ENCODE peak calls at places on chromosomes 12 and 14, in seven cellular contexts. H is HepG2, A is HCT116, M is H1, J is K562, W is SK-N-SH, S is GM12878. E is an unnamed sample.
A peak's percentile ranks its signal among the peaks of the same experiment; 100 is the strongest.

GRCh38 chr12:51921017-51921725 is 13.9 kb downstream of the ACVRL1 start:
- DNase-seq in J (no peak), W (peak; percentile 38), A (no peak), S (no peak), H (no peak), M (no peak), E (no peak)

GRCh38 chr14:66485910-66486421 is at the start of gene CCDC196:
- DNase-seq in A (no peak), M (no peak), W (no peak), H (no peak), J (no peak), S (no peak), E (no peak)

GRCh38 chr12:65962921-65963883 is 138.9 kb downstream of the HMGA2 start:
- DNase-seq in W (peak; percentile 5), H (no peak), A (peak; percentile 57), S (no peak), M (no peak), J (peak; percentile 36), E (no peak)

GRCh38 chr12:88944403-88944802 is 364.1 kb upstream of the KITLG start:
- DNase-seq in H (peak; percentile 15), J (no peak), A (peak; percentile 71), W (no peak), M (no peak), S (no peak), E (no peak)

GRCh38 chr12:52251367-52252055 is 18.5 kb downstream of the KRT7 start:
- DNase-seq in J (no peak), W (no peak), H (no peak), M (no peak), A (no peak), S (no peak), E (no peak)

GRCh38 chr14:69772082-69773017 is 5.4 kb downstream of the SRSF5 start:
- DNase-seq in M (no peak), S (no peak), H (peak; percentile 45), A (no peak), J (no peak), W (no peak), E (no peak)

GRCh38 chr12:19428261-19428660 is 11.0 kb upstream of the AEBP2 start:
- DNase-seq in A (no peak), J (no peak), S (no peak), M (no peak), H (no peak), W (no peak), E (no peak)

GRCh38 chr12:21607701-21608100 is 3.1 kb upstream of the GYS2 start:
- DNase-seq in J (no peak), A (peak; percentile 12), S (no peak), W (no peak), M (no peak), H (no peak), E (no peak)

GRCh38 chr12:45204757-45205156 is 11.1 kb upstream of the ANO6 start:
- DNase-seq in S (no peak), J (no peak), H (peak; percentile 41), M (no peak), W (no peak), A (no peak), E (no peak)

GRCh38 chr12:45205165-45205825 is 10.6 kb upstream of the ANO6 start:
- DNase-seq in W (no peak), A (no peak), M (no peak), J (no peak), S (peak; percentile 36), H (no peak), E (no peak)

GRCh38 chr12:45212064-45212463 is 3.8 kb upstream of the ANO6 start:
- DNase-seq in W (no peak), S (no peak), A (no peak), M (no peak), J (no peak), H (no peak), E (no peak)

GRCh38 chr12:45209784-45210183 is 6.1 kb upstream of the ANO6 start:
- DNase-seq in W (no peak), J (no peak), M (no peak), S (no peak), H (no peak), A (no peak), E (no peak)

DNA sequence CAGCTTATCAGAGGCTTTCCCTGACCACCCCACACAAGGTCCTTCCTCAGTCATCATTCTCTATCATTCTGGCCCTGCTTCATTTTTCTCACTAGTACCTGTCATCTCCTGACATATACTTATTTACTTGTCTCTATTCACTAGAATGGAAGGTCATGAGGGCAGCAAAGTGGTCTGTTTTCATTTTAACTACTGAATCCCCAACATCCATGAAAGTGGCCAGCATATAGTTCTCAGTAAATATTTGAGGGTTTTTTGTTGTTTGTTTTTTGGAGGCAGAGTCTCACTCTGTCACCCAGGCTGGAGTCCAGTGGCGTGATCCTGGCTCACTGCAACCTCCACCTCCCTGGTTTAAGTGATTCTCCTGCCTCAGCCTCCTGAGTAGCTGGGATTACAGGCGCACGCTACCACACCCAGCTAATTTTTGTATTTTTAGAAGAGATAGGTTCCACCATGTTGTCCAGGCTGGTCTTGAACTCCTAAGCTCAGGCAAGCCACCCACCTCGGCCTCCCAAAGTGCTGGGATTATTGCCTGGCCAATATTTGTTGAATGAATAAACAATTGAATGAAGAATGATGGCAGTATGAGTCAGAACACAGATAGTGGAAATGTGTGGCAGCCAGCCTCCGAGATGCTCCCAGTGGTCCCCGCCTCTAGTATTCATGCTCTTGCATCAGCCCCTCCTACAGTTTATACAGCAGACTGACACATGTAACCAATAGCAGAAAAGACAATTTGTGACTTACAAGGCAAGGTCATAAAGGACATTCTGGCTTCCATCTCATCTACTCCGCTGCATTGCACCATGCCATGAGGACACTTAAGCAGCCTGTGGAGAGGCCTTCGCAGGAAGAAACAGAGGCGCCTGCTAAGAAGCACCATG is 7.0 kb upstream of the ANO6 start:
- DNase-seq in J (peak; percentile 47), W (no peak), A (peak; percentile 52), M (no peak), H (peak; percentile 48), S (no peak), E (no peak)
- H3K27ac ChIP-seq in J (no peak overlapping the region), W (no peak overlapping the region), A (no peak overlapping the region), M (no peak overlapping the region), H (peak overlapping the region; percentile 3), S (no peak overlapping the region), E (no peak overlapping the region)

DNA sequence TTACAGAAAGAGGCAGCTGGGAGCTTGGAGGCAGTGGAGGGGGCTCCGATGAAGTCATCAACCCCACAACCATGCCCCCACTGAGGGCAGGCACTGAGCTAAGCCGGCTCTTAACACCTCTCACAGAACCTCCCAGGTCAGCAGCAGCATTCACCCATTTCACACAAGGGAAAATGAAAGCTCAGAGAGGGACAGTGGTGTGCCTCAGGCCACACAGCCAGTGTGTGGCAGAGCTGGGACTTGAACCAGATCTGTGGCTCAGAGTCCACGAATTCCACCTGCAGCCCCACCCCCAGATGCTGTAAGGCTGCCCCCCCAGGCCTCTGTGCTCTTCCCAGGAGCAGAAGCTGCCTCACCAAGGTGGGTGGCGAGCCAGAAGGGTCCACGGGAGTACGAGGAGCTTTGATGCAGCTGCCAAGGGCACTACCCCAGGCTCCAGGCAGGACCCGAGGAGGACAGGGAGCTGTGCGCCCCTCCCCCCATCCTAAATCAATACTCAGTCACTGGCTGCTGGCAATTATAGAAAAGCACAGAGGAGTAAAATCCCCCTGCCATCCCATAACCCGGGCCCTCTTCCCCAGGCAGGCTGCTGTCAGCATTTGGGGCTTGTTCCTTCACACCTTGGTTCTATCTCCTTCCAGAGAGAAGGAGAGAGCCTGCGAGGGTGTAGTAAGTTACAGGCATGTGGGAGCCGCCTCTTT is 47.5 kb downstream of the FAM222A start:
- DNase-seq in J (no peak), M (no peak), A (no peak), S (no peak), W (peak; percentile 23), H (no peak), E (no peak)
- TF ChIP-seq SIN3A in J (no peak), M (no peak), A (no peak), S (no peak), W (no peak), H (no peak), E (no peak)

GRCh38 chr12:68894276-68894855 is 38.6 kb downstream of the CPM start:
- DNase-seq in A (no peak), M (no peak), W (no peak), H (no peak), J (no peak), S (no peak), E (no peak)
- H3K27ac ChIP-seq in A (no peak overlapping the region), M (no peak overlapping the region), W (no peak overlapping the region), H (no peak overlapping the region), J (no peak overlapping the region), S (no peak overlapping the region), E (no peak overlapping the region)

GRCh38 chr14:59356298-59356697 is 108.9 kb downstream of the GPR135 start:
- DNase-seq in A (no peak), W (no peak), H (no peak), S (no peak), M (no peak), J (no peak), E (no peak)

GRCh38 chr14:59358105-59358504 is 107.1 kb downstream of the GPR135 start:
- DNase-seq in M (peak; percentile 49), A (peak; percentile 24), W (peak; percentile 10), H (peak; percentile 36), S (no peak), J (peak; percentile 17), E (no peak)

GRCh38 chr14:59355101-59355500 is 110.1 kb downstream of the GPR135 start:
- DNase-seq in S (no peak), W (no peak), A (no peak), H (no peak), M (no peak), J (no peak), E (no peak)

GRCh38 chr14:59358774-59359173 is 106.4 kb downstream of the GPR135 start:
- DNase-seq in W (no peak), H (no peak), A (no peak), M (no peak), S (no peak), J (no peak), E (no peak)

DNA sequence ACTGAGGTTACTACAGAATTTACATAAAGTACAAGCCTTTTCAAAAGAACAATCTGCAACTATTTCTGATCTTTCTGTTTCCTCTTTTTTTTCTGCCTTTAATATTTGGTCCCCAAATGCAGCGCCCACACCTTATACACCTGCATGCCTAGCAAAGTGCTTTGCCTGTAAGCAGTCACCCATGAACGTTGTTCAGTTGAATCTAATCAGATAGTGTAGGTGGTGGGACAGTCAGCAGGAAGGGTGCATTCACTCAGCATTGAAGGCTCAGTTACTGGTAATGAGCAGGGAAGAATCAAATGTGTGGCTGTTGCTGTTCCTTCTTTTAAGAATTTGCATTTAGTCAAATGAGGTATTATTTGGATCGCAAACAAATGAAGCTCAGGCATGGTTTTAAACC is 108.4 kb downstream of the GPR135 start:
- DNase-seq in J (no peak), S (peak; percentile 57), H (no peak), W (no peak), A (no peak), M (no peak), E (no peak)
- TF ChIP-seq SIN3A in J (no peak), S (no peak), H (no peak), W (no peak), A (no peak), M (no peak), E (no peak)

GRCh38 chr14:23665302-23666016 is 29.3 kb downstream of the DHRS2 start:
- DNase-seq in J (no peak), H (no peak), A (no peak), W (no peak), M (no peak), S (no peak), E (no peak)
- H3K27ac ChIP-seq in J (no peak overlapping the region), H (no peak overlapping the region), A (no peak overlapping the region), W (no peak overlapping the region), M (no peak overlapping the region), S (no peak overlapping the region), E (no peak overlapping the region)

E was measured in Panc1.